ENCODE peak calls at places on chromosomes 7 and 10, in eight cellular contexts. I is fibroblast of lung, B is heart left ventricle, G is epithelial cell of esophagus, X is mesendoderm, A is adrenal gland, T is left ventricle myocardium inferior, P is AG04450. W is an unnamed sample.

GRCh38 chr10:99396471-99396870 is 34.0 kb downstream of the GOT1 start:
- DNase-seq in I (peak), B (no peak), G (no peak), X (peak), A (no peak), T (no peak), P (peak), W (no peak)

GRCh38 chr7:101373812-101374612 is 11.3 kb downstream of the COL26A1 start:
- DNase-seq in I (no peak), B (no peak), G (no peak), X (peak), A (no peak), T (no peak), P (no peak), W (no peak)

GRCh38 chr7:81159402-81159801 is 240.6 kb upstream of the SEMA3C start:
- DNase-seq in I (no peak), B (no peak), G (peak), X (peak), A (no peak), T (no peak), P (no peak), W (no peak)

GRCh38 chr7:20021834-20022233 is 195.3 kb downstream of the MACC1 start:
- DNase-seq in I (no peak), B (no peak), G (no peak), X (no peak), A (no peak), T (no peak), P (no peak), W (no peak)

GRCh38 chr7:38411404-38411803 is 138.0 kb upstream of the TARP start:
- DNase-seq in I (no peak), B (no peak), G (peak), X (peak), A (no peak), T (no peak), P (no peak), W (no peak)

GRCh38 chr7:95335093-95335492 is 10.8 kb upstream of the PON1 start:
- DNase-seq in I (peak), B (no peak), G (peak), X (no peak), A (no peak), T (no peak), P (no peak), W (no peak)

GRCh38 chr10:97683556-97684357 is 3.3 kb downstream of the AVPI1 start:
- DNase-seq in I (peak), B (no peak), G (peak), X (peak), A (no peak), T (no peak), P (no peak), W (no peak)

GRCh38 chr10:110568055-110568735 is 700 bp downstream of the SMC3 start:
- DNase-seq in I (peak), B (no peak), G (peak), X (peak), A (no peak), T (peak), P (no peak), W (peak)

GRCh38 chr10:119120413-119120867 is 16.5 kb downstream of the DENND10 start:
- DNase-seq in I (peak), B (no peak), G (no peak), X (no peak), A (no peak), T (no peak), P (peak), W (no peak)

GRCh38 chr10:71908998-71909397 is 55.2 kb upstream of the CHST3 start:
- DNase-seq in I (no peak), B (no peak), G (no peak), X (no peak), A (no peak), T (no peak), P (no peak), W (no peak)

GRCh38 chr10:6299234-6299633 is 96.5 kb downstream of the PFKFB3 start:
- DNase-seq in I (no peak), B (no peak), G (peak), X (peak), A (peak), T (no peak), P (no peak), W (no peak)

GRCh38 chr7:57354195-57354594 is 95.8 kb upstream of the ZNF716 start:
- DNase-seq in I (no peak), B (no peak), G (no peak), X (no peak), A (no peak), T (no peak), P (no peak), W (no peak)

GRCh38 chr10:15419279-15419874 is 48.3 kb upstream of the FAM171A1 start:
- DNase-seq in I (peak), B (no peak), G (peak), X (peak), A (no peak), T (no peak), P (peak), W (no peak)

DNA sequence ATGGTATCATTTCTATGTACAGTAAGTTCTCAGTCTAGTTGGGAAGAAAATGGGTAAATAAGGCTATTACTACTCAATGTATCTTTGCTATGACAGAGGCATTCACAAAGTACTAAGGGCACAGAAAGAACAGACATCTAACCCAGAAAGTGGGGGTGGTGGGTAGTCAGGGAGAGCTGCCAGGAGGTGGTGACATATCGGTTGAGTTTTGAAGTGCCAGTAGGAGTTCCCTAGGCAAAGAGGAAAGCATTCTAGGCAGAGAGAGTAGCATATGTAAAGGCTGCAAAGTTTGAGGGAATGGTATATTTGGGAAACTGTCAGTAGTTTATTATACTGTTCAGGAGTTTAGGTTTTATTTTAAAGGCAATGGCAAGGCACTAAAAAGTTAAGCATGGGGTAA is 282.8 kb downstream of the PHTF2 start:
- DNase-seq in I (no peak), B (no peak), G (no peak), X (no peak), A (no peak), T (no peak), P (no peak), W (no peak)
- H3K4me3 ChIP-seq in I (no peak), B (no peak), G (no peak), X (no peak), A (no peak), T (no peak), P (no peak), W (no peak)

GRCh38 chr7:22561895-22562593 is 62.1 kb upstream of the STEAP1B start:
- DNase-seq in I (no peak), B (no peak), G (no peak), X (peak), A (no peak), T (no peak), P (no peak), W (no peak)

GRCh38 chr7:22561356-22561755 is 61.4 kb upstream of the STEAP1B start:
- DNase-seq in I (peak), B (peak), G (peak), X (peak), A (peak), T (peak), P (peak), W (peak)

GRCh38 chr7:22563621-22564241 is 63.7 kb upstream of the STEAP1B start:
- DNase-seq in I (no peak), B (no peak), G (no peak), X (peak), A (no peak), T (no peak), P (no peak), W (no peak)

GRCh38 chr7:22564511-22565045 is 64.6 kb upstream of the STEAP1B start:
- DNase-seq in I (peak), B (peak), G (peak), X (no peak), A (no peak), T (peak), P (no peak), W (no peak)

GRCh38 chr7:22563115-22563514 is 63.1 kb upstream of the STEAP1B start:
- DNase-seq in I (no peak), B (peak), G (no peak), X (no peak), A (no peak), T (no peak), P (no peak), W (no peak)
- H3K4me3 ChIP-seq in I (no peak), B (peak), G (no peak), X (no peak), A (no peak), T (peak), P (peak), W (peak)

DNA sequence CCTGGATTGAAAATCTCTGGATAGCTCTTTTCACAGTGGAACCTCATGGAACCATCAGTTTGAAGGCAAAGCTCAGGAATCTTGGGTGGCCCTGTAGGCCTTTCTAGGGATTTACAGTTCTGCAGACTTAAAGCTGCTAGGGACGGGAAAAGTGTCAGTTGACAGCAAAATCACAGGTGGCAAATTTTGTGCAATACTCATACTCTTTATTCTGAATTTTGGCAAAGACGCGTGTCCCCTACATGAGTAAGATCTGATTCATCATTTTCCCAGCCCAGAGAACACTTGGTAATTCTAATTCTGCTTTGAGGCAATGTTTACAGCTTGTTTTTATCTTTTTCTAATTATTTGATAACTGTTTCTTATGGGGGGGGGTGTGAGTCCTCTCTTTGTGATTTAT is 3.6 kb downstream of the LRRC17 start:
- DNase-seq in I (peak), B (no peak), G (peak), X (no peak), A (no peak), T (no peak), P (peak), W (no peak)
- H3K4me3 ChIP-seq in I (no peak), B (no peak), G (no peak), X (no peak), A (no peak), T (no peak), P (peak), W (no peak)

DNA sequence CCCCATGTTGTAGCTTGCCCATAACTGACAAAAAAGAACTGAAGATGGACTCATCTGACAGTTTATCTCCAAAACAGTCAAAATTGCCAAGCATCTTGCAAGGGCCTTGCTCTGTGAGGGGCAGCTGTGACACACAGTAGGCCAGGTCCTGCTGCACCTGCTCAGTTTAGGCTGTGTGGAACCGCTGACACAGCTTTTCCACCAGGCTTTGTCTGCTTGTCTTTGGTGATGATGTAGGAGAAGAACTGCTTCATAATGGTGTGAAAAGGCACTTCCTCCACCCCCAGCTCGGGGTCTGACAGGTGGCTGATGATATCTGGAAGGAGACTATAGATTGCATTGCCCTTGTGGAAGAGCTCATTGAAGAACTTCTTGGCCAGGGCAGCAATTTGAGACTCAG is 92.6 kb downstream of the NPSR1 start:
- DNase-seq in I (no peak), B (no peak), G (no peak), X (no peak), A (no peak), T (no peak), P (no peak), W (no peak)
- H3K4me3 ChIP-seq in I (no peak), B (no peak), G (no peak), X (no peak), A (no peak), T (no peak), P (no peak), W (no peak)

DNA sequence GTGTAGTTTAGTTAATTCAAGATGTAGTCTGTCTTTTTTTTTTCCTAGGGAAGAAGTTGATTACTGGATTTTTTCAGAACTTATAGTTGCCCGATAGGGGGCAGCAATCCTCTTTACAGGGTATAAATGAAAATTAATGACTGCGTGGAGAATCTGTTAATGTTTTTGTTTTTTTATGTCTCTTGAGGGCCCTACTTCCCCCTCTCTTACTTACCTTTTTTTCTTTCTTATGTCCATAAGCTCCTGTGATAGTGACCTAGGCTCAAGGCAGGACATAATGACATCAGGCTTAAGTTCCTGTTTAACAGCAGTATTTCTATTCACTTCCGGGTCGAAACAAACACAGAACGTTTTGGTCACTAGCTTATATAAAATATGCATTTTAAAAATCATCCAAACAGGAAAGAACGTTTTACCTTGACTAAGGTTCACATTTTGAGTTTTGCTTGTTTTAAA is 18.8 kb downstream of the CDC123 start:
- DNase-seq in I (peak), B (no peak), G (peak), X (peak), A (peak), T (no peak), P (peak), W (no peak)
- H3K4me3 ChIP-seq in I (no peak), B (peak), G (no peak), X (no peak), A (no peak), T (peak), P (no peak), W (peak)

GRCh38 chr7:121397346-121397745 is 1.2 kb upstream of the FAM3C start:
- DNase-seq in I (no peak), B (no peak), G (no peak), X (no peak), A (no peak), T (no peak), P (no peak), W (no peak)
- H3K4me3 ChIP-seq in I (no peak), B (no peak), G (no peak), X (no peak), A (no peak), T (no peak), P (no peak), W (no peak)

W was measured in suprapubic skin.